ENCODE peak calls at places on chromosomes 11 and 22, in nine cellular contexts. A, V, Q, P, U, M, Y, S and X are unnamed samples. For H3K27me3, the result is how much of the 10 kb centered on the place peaks cover.

GRCh38 chr11:88178211-88178610 is 3.0 kb upstream of the RAB38 start:
- DNase-seq in A (no peak), U (no peak), Q (peak), Y (no peak), V (no peak), P (no peak), S (no peak), M (no peak), X (no peak)

GRCh38 chr11:84144531-84144930 is 858.4 kb upstream of the CCDC90B start:
- DNase-seq in M (no peak), Y (peak), V (no peak), Q (no peak), A (no peak), P (no peak), S (no peak), U (no peak), X (no peak)

GRCh38 chr22:46971141-46971775 is 208.8 kb downstream of the TBC1D22A start:
- DNase-seq in U (peak), P (no peak), V (no peak), A (no peak), Y (peak), Q (peak), S (no peak), M (peak), X (no peak)

GRCh38 chr11:71458146-71459070 is 5.4 kb downstream of the NADSYN1 start:
- DNase-seq in Y (no peak), S (peak), A (no peak), V (no peak), M (no peak), P (no peak), Q (no peak), U (no peak), X (no peak)

GRCh38 chr11:62889484-62890437 is 9.1 kb downstream of the SLC3A2 start:
- DNase-seq in Y (peak), U (peak), V (no peak), M (peak), S (peak), Q (peak), A (no peak), P (no peak), X (no peak)

GRCh38 chr22:31144223-31144622 is 3.9 kb upstream of the PLA2G3 start:
- DNase-seq in U (peak), Q (peak), Y (no peak), A (no peak), P (no peak), S (peak), V (no peak), M (no peak), X (no peak)

GRCh38 chr22:49767355-49768062 is 60.2 kb downstream of the BRD1 start:
- DNase-seq in S (peak), Q (peak), U (peak), P (peak), V (peak), A (peak), M (peak), Y (peak), X (peak)

GRCh38 chr22:25090225-25090651 is 109.4 kb upstream of the CRYBB3 start:
- DNase-seq in S (no peak), Y (no peak), Q (no peak), P (no peak), A (no peak), M (no peak), V (no peak), U (no peak), X (no peak)

GRCh38 chr11:124793466-124794278 is 6.5 kb downstream of the MSANTD2 start:
- DNase-seq in A (peak), Q (peak), P (peak), Y (peak), S (peak), V (no peak), U (peak), M (no peak), X (peak)

GRCh38 chr11:106159846-106160245 is 82.4 kb downstream of the AASDHPPT start:
- DNase-seq in V (no peak), U (peak), Y (no peak), S (no peak), Q (no peak), M (no peak), A (no peak), P (no peak), X (peak)

GRCh38 chr11:133956650-133957633 is at the start of gene IGSF9B:
- DNase-seq in M (peak), U (peak), Y (peak), P (peak), V (peak), S (peak), A (peak), Q (peak), X (peak)

GRCh38 chr11:123253909-123254308 is 58.9 kb upstream of the CLMP start:
- DNase-seq in P (no peak), U (peak), M (no peak), V (no peak), Q (peak), A (no peak), S (no peak), Y (no peak), X (peak)

GRCh38 chr22:48488611-48489456 is 1338.8 kb downstream of the BRD1 start:
- DNase-seq in Y (peak), Q (no peak), P (no peak), V (peak), U (no peak), S (no peak), M (peak), A (peak), X (no peak)

GRCh38 chr11:113114452-113115027 is 153.3 kb downstream of the NCAM1 start:
- DNase-seq in Y (peak), V (peak), P (no peak), Q (peak), S (peak), M (peak), A (peak), U (peak), X (peak)

GRCh38 chr11:22433066-22433450 is 94.9 kb downstream of the SLC17A6 start:
- DNase-seq in P (no peak), U (no peak), V (no peak), S (no peak), A (no peak), M (no peak), Q (no peak), Y (no peak), X (peak)

GRCh38 chr11:47923667-47924066 is 56.7 kb upstream of the PTPRJ start:
- DNase-seq in P (no peak), A (no peak), V (no peak), S (no peak), M (no peak), Q (peak), U (peak), Y (no peak), X (no peak)
- H3K9ac ChIP-seq in P (no peak), A (no peak), V (no peak), S (no peak), M (no peak), Q (no peak), U (no peak), Y (no peak), X (no peak)

GRCh38 chr11:64327993-64328392 is 10.1 kb downstream of the PRDX5 start:
- DNase-seq in U (no peak), M (no peak), A (no peak), S (no peak), Q (no peak), P (no peak), Y (no peak), V (no peak), X (no peak)
- H3K27me3 ChIP-seq in U (under half), M (under half), A (under half), S (under half), Q (under half), P (under half), Y (under half), V (under half), X (under half)

DNA sequence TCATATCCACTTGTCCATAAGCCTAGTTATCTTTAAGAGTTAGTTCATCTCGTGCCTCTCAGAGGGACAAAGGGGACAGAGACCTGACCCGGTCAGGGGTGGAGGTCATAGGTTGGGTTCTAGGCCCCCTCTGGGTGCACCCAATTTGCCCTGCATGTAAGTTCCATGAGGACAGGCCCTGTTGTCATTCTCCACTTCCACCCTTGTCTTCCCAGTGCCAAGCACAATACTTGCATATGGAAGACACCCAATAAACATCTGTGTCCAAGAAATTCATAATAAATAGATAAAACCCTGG is 1.3 kb upstream of the YIF1A start:
- DNase-seq in V (no peak), Q (no peak), U (no peak), Y (no peak), A (no peak), P (no peak), S (no peak), M (no peak), X (no peak)
- H3K9ac ChIP-seq in V (no peak), Q (no peak), U (no peak), Y (no peak), A (no peak), P (peak), S (no peak), M (no peak), X (no peak)

GRCh38 chr11:104073950-104074349 is 37.5 kb downstream of the DDI1 start:
- DNase-seq in A (peak), S (peak), Y (peak), Q (peak), M (no peak), V (peak), U (no peak), P (no peak), X (no peak)
- H3K27me3 ChIP-seq in A (under half), S (under half), Y (under half), Q (under half), M (under half), V (under half), U (under half), P (under half), X (under half)

GRCh38 chr11:86152006-86152862 is 83.3 kb upstream of the PICALM start:
- DNase-seq in M (no peak), Q (peak), V (no peak), U (no peak), Y (no peak), S (peak), A (peak), P (no peak), X (peak)
- H3K9ac ChIP-seq in M (no peak), Q (no peak), V (no peak), U (no peak), Y (no peak), S (no peak), A (peak), P (no peak), X (peak)

DNA sequence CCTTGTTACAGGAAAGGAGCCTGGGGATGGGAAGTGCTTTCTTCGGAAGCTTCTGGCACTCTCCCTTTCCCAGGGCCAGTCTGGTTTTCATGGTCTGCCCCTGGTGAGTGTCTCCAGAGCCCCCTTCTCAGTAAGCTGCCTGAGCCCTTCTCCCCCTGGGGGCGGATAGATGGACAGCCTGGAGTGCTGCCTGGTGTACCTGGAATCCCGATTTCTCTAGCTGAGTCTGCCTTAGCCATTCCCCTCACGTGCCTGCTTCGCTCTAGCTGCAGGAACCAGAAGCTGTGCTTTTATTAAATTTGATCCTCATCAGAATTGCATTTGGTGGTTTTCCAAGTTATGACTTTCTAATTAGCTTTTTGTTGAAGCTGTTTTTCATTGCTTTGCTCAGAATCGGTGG is 152.9 kb upstream of the NAV2 start:
- DNase-seq in M (no peak), A (no peak), Q (no peak), P (no peak), U (no peak), Y (peak), S (no peak), V (no peak), X (no peak)
- H3K27me3 ChIP-seq in M (under half), A (under half), Q (under half), P (under half), U (under half), Y (under half), S (under half), V (under half), X (under half)

GRCh38 chr22:40641269-40641668 is 4.8 kb upstream of the MRTFA start:
- DNase-seq in P (peak), M (peak), V (no peak), U (no peak), A (no peak), S (no peak), Q (no peak), Y (peak), X (no peak)

GRCh38 chr22:40648386-40648785 is 11.9 kb upstream of the MRTFA start:
- DNase-seq in M (no peak), V (no peak), U (no peak), Y (no peak), A (peak), Q (no peak), S (no peak), P (no peak), X (no peak)

GRCh38 chr22:40642316-40642715 is 5.8 kb upstream of the MRTFA start:
- DNase-seq in Y (no peak), U (no peak), M (no peak), P (no peak), V (no peak), S (no peak), A (no peak), Q (no peak), X (no peak)

GRCh38 chr22:40651057-40651456 is 14.5 kb upstream of the MRTFA start:
- DNase-seq in S (no peak), Q (no peak), U (no peak), V (no peak), P (no peak), M (no peak), Y (no peak), A (no peak), X (no peak)

GRCh38 chr22:40645579-40646197 is 9.2 kb upstream of the MRTFA start:
- DNase-seq in Y (no peak), M (no peak), V (no peak), S (no peak), Q (no peak), P (no peak), U (no peak), A (no peak), X (no peak)
- H3K9ac ChIP-seq in Y (no peak), M (no peak), V (no peak), S (no peak), Q (no peak), P (no peak), U (no peak), A (no peak), X (peak)

GRCh38 chr11:93957553-93957952 is 63.6 kb upstream of the HEPHL1 start:
- DNase-seq in U (no peak), V (no peak), P (no peak), A (no peak), M (no peak), S (no peak), Y (no peak), Q (no peak), X (no peak)
- H3K27me3 ChIP-seq in U (under half), V (under half), P (under half), A (under half), M (under half), S (under half), Y (under half), Q (under half), X (half or more)

DNA sequence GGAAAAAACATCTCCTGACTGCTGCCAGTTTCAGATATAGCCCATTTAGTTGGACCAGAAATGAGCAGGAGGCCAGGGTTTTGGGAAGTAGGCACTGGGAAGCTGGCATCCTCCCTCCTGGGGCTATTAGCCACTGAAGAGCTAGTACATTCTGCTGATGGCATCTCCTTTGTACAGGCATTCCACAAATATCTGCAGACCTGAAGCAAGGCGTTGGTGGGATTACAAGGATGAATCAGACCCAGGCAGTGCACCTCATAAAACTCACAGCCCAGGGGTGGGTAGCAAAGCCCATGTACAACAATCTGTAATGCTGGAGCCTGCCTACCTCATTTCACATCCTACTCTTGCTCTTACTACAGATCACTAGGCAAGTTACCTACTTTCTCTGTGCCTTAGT is 27.5 kb upstream of the POU2AF1 start:
- DNase-seq in Q (no peak), A (no peak), U (no peak), S (no peak), V (no peak), Y (no peak), M (no peak), P (no peak), X (peak)
- H3K9ac ChIP-seq in Q (no peak), A (no peak), U (no peak), S (no peak), V (no peak), Y (no peak), M (no peak), P (no peak), X (no peak)